ENCODE peak calls at places on chromosome 13, in eight cellular contexts. Z is GM23338, P is fibroblast of lung, X is heart right ventricle, S is left lung, Y is dorsolateral prefrontal cortex, N is WERI-Rb-1, D is foreskin keratinocyte. B is an unnamed sample.

GRCh38 chr13:94707400-94708021 is 4.8 kb downstream of the SOX21 start:
- DNase-seq in D (no peak), S (peak), Y (no peak), X (no peak), N (peak), P (no peak), Z (peak), B (no peak)

GRCh38 chr13:44903596-44903995 is 85.7 kb downstream of the NUFIP1 start:
- DNase-seq in S (no peak), N (peak), Y (no peak), X (peak), P (peak), D (no peak), Z (no peak), B (peak)

GRCh38 chr13:25630327-25630726 is 258.6 kb downstream of the ATP8A2 start:
- DNase-seq in P (no peak), Z (no peak), X (no peak), D (no peak), Y (no peak), S (no peak), N (no peak), B (no peak)

GRCh38 chr13:110371550-110372465 is 64.7 kb downstream of the COL4A2 start:
- DNase-seq in D (no peak), N (peak), S (no peak), P (peak), Z (no peak), X (no peak), Y (no peak), B (no peak)

GRCh38 chr13:20387441-20387971 is 138.2 kb downstream of the CRYL1 start:
- DNase-seq in Y (no peak), X (no peak), N (no peak), Z (no peak), D (peak), P (peak), S (no peak), B (no peak)

GRCh38 chr13:75934889-75935288 is 298.8 kb downstream of the LMO7 start:
- DNase-seq in Z (no peak), Y (no peak), X (no peak), N (no peak), S (no peak), P (peak), D (no peak), B (no peak)

GRCh38 chr13:70960841-70961443 is 852.7 kb upstream of the KLHL1 start:
- DNase-seq in Y (no peak), N (peak), Z (peak), S (no peak), D (no peak), P (peak), X (no peak), B (no peak)

GRCh38 chr13:110466261-110466660 is 95.3 kb downstream of the RAB20 start:
- DNase-seq in D (no peak), N (no peak), P (no peak), X (no peak), Z (no peak), Y (no peak), S (no peak), B (no peak)

GRCh38 chr13:33379597-33379996 is 94.0 kb upstream of the STARD13 start:
- DNase-seq in X (no peak), P (peak), Z (peak), S (no peak), N (no peak), Y (no peak), D (no peak), B (no peak)

GRCh38 chr13:26112843-26113242 is 61.0 kb upstream of the SHISA2 start:
- DNase-seq in Y (no peak), N (no peak), P (no peak), S (no peak), Z (peak), D (no peak), X (no peak), B (no peak)

DNA sequence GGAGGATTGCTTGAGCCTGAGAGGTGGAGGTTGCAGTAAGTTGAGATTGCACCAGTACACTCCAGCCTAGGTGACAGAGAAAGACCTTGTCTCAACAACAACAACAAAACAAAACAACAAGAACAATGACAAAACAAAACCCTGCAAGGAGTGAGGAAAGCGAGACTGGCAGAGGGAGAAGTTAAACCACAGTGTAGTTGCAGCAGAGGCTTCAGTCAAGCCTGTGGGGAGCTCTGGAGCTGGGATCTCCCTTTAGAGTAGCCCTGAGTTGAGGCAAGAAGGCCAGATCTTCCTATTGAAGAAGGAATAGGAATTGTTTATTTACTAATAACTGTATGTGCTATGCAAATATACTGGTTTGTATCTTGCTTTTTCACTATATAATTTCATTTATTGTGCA is 25.3 kb upstream of the RNASEH2B start:
- DNase-seq in D (no peak), S (no peak), N (no peak), P (no peak), Y (no peak), X (no peak), Z (no peak), B (no peak)
- H3K27ac ChIP-seq in D (no peak), S (no peak), N (no peak), P (no peak), Y (no peak), X (no peak), Z (no peak), B (no peak)

GRCh38 chr13:112103260-112103843 is 36.4 kb downstream of the SOX1 start:
- DNase-seq in X (no peak), Y (no peak), S (no peak), D (no peak), P (no peak), Z (peak), N (no peak), B (no peak)
- H3K27ac ChIP-seq in X (no peak), Y (no peak), S (no peak), D (no peak), P (no peak), Z (no peak), N (no peak), B (no peak)

DNA sequence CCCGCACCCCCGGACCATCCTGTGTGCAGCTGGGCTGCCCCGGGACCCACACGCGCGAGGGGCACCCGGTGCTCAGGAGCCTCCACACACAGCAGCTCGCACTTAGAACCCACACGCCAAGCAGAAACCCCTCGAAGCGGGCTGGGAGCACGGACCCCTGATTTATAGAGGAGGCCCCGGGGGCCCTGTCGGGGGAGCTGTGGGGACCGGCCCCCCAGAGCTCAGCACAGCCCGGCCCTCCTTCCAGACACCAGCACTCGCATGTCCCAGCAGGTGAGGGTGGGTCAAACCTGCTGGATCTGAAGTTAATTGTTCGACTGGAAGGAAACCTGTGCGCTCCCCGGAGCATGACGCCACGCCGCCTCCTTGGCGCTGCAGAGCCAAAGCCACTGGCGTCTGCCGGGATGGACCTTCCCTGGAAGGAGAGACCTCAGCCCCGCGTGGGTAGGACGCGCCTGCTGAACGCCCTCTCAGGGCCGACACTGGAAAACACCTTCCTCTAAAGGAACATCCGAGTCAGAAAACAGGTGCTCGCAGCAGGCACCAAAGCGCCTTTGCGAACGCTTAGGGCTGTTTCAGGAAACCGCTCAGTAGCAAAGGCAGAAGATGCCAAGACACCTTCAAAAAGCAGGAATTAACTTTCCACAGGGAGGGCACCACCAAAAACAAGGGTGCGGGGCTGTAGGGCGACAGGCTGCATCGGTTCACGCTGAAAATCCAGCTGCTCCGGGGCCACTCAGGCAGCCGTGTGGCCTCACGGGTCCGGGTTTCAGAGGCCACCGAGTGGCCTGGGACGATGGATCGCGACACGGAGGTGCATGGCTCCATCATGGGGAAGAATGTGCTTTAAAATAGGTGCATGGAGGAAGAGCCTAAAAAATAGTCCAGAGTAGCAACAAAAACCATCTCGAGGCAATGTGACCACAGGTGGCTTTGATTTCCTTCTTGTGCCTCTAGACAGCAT is 37.8 kb upstream of the GRTP1 start:
- DNase-seq in D (no peak), Z (no peak), P (no peak), S (peak), Y (no peak), X (no peak), N (no peak), B (no peak)
- H3K27ac ChIP-seq in D (no peak), Z (no peak), P (no peak), S (no peak), Y (peak), X (peak), N (peak), B (peak)

DNA sequence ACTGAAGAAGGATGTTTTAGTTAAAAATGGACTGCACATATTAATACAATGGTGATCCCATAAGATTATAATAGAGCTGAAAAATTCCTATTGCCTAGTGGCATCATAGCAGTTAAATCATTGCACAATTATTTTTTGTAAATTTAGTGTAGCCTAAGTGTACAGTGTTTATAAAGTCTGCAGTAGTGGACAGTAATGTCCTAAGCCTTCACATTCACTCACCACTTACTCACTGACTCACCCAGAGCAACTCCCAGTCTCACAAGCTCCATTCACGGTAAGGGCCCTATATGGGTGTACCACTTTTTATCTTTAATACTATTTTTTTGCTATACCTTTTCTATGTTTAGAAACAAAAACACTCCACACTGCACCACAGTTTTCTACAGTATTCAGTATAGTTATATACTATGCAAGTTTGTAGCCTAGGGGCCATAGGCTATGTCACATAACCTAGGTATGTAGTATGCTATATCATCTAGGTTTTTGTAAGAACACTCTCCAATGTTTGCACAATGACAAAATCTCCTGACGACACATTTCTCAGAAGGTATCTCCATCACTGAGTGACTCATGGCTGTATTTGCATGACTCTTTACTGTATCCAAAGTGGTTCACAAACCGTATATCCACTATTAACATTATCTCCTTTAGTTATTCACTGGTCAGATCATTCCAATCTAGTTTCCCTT is 536.0 kb downstream of the KLF12 start:
- DNase-seq in N (no peak), S (no peak), X (no peak), Z (no peak), P (peak), Y (no peak), D (peak), B (no peak)
- H3K27ac ChIP-seq in N (no peak), S (no peak), X (no peak), Z (no peak), P (no peak), Y (no peak), D (peak), B (no peak)

GRCh38 chr13:51819544-51819943 is 15.6 kb upstream of the DHRS12 start:
- DNase-seq in N (no peak), Z (no peak), X (no peak), S (no peak), D (no peak), Y (no peak), P (no peak), B (no peak)

GRCh38 chr13:51817717-51818116 is 13.8 kb upstream of the DHRS12 start:
- DNase-seq in N (no peak), X (no peak), Y (no peak), P (no peak), Z (no peak), S (no peak), D (no peak), B (no peak)

GRCh38 chr13:51816604-51817254 is 12.8 kb upstream of the DHRS12 start:
- DNase-seq in X (no peak), N (no peak), S (no peak), D (peak), P (no peak), Y (no peak), Z (no peak), B (no peak)

GRCh38 chr13:51818771-51819511 is 15.0 kb upstream of the DHRS12 start:
- DNase-seq in D (no peak), S (no peak), P (peak), N (no peak), X (no peak), Y (no peak), Z (no peak), B (no peak)

GRCh38 chr13:51818276-51818675 is 14.3 kb upstream of the DHRS12 start:
- DNase-seq in X (no peak), P (no peak), Y (no peak), D (no peak), S (no peak), N (no peak), Z (no peak), B (no peak)
- H3K27ac ChIP-seq in X (peak), P (no peak), Y (no peak), D (no peak), S (no peak), N (no peak), Z (no peak), B (peak)

GRCh38 chr13:24625324-24625723 is 54.9 kb upstream of the ATP12A start:
- DNase-seq in X (no peak), Z (no peak), S (no peak), D (no peak), P (no peak), N (no peak), Y (no peak), B (no peak)
- H3K27ac ChIP-seq in X (no peak), Z (no peak), S (no peak), D (no peak), P (no peak), N (no peak), Y (no peak), B (peak)

GRCh38 chr13:73365681-73366080 is 306.9 kb downstream of the KLF5 start:
- DNase-seq in N (no peak), P (no peak), S (no peak), Z (peak), Y (no peak), X (no peak), D (peak), B (no peak)
- H3K27ac ChIP-seq in N (no peak), P (no peak), S (no peak), Z (no peak), Y (no peak), X (no peak), D (peak), B (no peak)